ENCODE peak calls at places on chromosome X, in six cellular contexts. B, F, X, K, Y and P are unnamed samples.

GRCh38 chrX:110557864-110558263 is 199.2 kb downstream of the RTL9 start:
- DNase-seq in B (no peak), F (no peak), X (no peak), K (no peak), Y (no peak), P (no peak)

GRCh38 chrX:41799661-41800060 is 75.7 kb downstream of the GPR82 start:
- DNase-seq in B (no peak), F (no peak), X (no peak), K (no peak), Y (no peak), P (no peak)

GRCh38 chrX:104972737-104973136 is 247.8 kb downstream of the TEX13A start:
- DNase-seq in B (peak), F (no peak), X (no peak), K (no peak), Y (no peak), P (no peak)

GRCh38 chrX:119190736-119191282 is 45.3 kb upstream of the PGRMC1 start:
- DNase-seq in B (peak), F (no peak), X (no peak), K (peak), Y (no peak), P (no peak)

GRCh38 chrX:1493877-1494510 is 41.3 kb upstream of the ASMTL start:
- DNase-seq in B (no peak), F (no peak), X (no peak), K (no peak), Y (no peak), P (no peak)

GRCh38 chrX:68842351-68842750 is 13.5 kb downstream of the EFNB1 start:
- DNase-seq in B (no peak), F (no peak), X (no peak), K (no peak), Y (no peak), P (no peak)

GRCh38 chrX:143437439-143437838 is 79.8 kb downstream of the SPANXN3 start:
- DNase-seq in B (no peak), F (no peak), X (no peak), K (peak), Y (no peak), P (no peak)

GRCh38 chrX:109186939-109187338 is 294.9 kb downstream of the GUCY2F start:
- DNase-seq in B (no peak), F (no peak), X (no peak), K (no peak), Y (no peak), P (no peak)

GRCh38 chrX:30196322-30196721 is 19.0 kb upstream of the MAGEB2 start:
- DNase-seq in B (peak), F (no peak), X (no peak), K (peak), Y (no peak), P (no peak)

GRCh38 chrX:134774190-134775048 is 116.1 kb upstream of the PLAC1 start:
- DNase-seq in B (no peak), F (no peak), X (no peak), K (no peak), Y (no peak), P (no peak)

GRCh38 chrX:8813036-8813435 is 11.9 kb upstream of the FAM9A start:
- DNase-seq in B (no peak), F (no peak), X (no peak), K (no peak), Y (no peak), P (no peak)

GRCh38 chrX:22575161-22575845 is 302.6 kb downstream of the CBLL2 start:
- DNase-seq in B (peak), F (no peak), X (no peak), K (no peak), Y (no peak), P (no peak)

GRCh38 chrX:100812216-100813158 is 7.7 kb upstream of the CSTF2 start:
- DNase-seq in B (no peak), F (no peak), X (no peak), K (no peak), Y (no peak), P (no peak)

GRCh38 chrX:17007134-17007768 is 60.8 kb downstream of the REPS2 start:
- DNase-seq in B (peak), F (no peak), X (peak), K (peak), Y (no peak), P (no peak)

GRCh38 chrX:46294234-46294633 is 251.0 kb downstream of the ZNF674 start:
- DNase-seq in B (no peak), F (no peak), X (no peak), K (no peak), Y (no peak), P (no peak)

GRCh38 chrX:34810364-34810763 is 132.2 kb upstream of the FAM47B start:
- DNase-seq in B (peak), F (no peak), X (no peak), K (no peak), Y (no peak), P (no peak)

GRCh38 chrX:41688835-41689234 is at the start of gene GPR34:
- DNase-seq in B (no peak), F (no peak), X (no peak), K (no peak), Y (no peak), P (no peak)

GRCh38 chrX:136742721-136743379 is 37.9 kb downstream of the ARHGEF6 start:
- DNase-seq in B (no peak), F (no peak), X (no peak), K (no peak), Y (no peak), P (no peak)

GRCh38 chrX:112840382-112841113 is at the start of gene AMOT:
- DNase-seq in B (peak), F (peak), X (peak), K (peak), Y (peak), P (peak)

GRCh38 chrX:10549280-10549679 is 71.1 kb downstream of the MID1 start:
- DNase-seq in B (no peak), F (no peak), X (no peak), K (no peak), Y (no peak), P (no peak)

GRCh38 chrX:31397119-31397518 is 325.3 kb upstream of the FTHL17 start:
- DNase-seq in B (peak), F (no peak), X (no peak), K (no peak), Y (no peak), P (no peak)

GRCh38 chrX:49102221-49102620 is 21.3 kb downstream of the GPKOW start:
- DNase-seq in B (no peak), F (no peak), X (peak), K (no peak), Y (no peak), P (no peak)

GRCh38 chrX:40318796-40319195 is 221.0 kb upstream of the BCOR start:
- DNase-seq in B (no peak), F (no peak), X (no peak), K (no peak), Y (no peak), P (no peak)

GRCh38 chrX:68396953-68397352 is 36.3 kb downstream of the OPHN1 start:
- DNase-seq in B (peak), F (no peak), X (no peak), K (no peak), Y (peak), P (no peak)

GRCh38 chrX:111519215-111519614 is 7.8 kb downstream of the SERTM2 start:
- DNase-seq in B (peak), F (no peak), X (no peak), K (no peak), Y (no peak), P (no peak)

GRCh38 chrX:130578906-130579305 is 177.1 kb downstream of the RBMX2 start:
- DNase-seq in B (peak), F (no peak), X (no peak), K (no peak), Y (no peak), P (no peak)

GRCh38 chrX:70172226-70172625 is 5.1 kb upstream of the DGAT2L6 start:
- DNase-seq in B (peak), F (no peak), X (no peak), K (no peak), Y (no peak), P (no peak)
- H3K27ac ChIP-seq in B (no peak), F (no peak), X (no peak), K (no peak), Y (no peak), P (no peak)

GRCh38 chrX:154004315-154004714 is 15.4 kb downstream of the IRAK1 start:
- DNase-seq in B (no peak), F (no peak), X (no peak), K (no peak), Y (no peak), P (no peak)
- H3K27ac ChIP-seq in B (no peak), F (no peak), X (no peak), K (no peak), Y (no peak), P (no peak)

DNA sequence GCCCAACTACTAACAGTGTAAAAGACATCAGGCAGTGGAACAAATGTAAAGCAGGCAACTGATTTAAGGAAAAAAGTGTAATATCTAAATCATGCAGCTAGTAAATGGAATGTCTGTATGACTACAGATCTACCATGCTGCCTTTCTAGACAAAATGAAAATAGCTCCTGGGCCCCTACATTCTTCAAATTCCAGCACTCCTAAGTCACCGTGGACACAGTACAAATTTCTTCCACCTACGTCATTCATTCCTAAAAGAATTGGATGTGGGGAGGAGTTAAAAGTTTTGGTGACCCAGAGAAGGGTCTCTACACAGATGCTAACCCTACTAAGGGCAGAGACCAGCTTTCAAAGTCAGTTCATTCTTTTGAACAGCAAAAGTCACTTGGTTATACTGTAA is 137.2 kb upstream of the ARHGEF9 start:
- DNase-seq in B (peak), F (no peak), X (no peak), K (peak), Y (no peak), P (no peak)
- H3K27ac ChIP-seq in B (no peak), F (no peak), X (no peak), K (peak), Y (no peak), P (no peak)

GRCh38 chrX:123731987-123732678 is 719 bp downstream of the THOC2 start:
- DNase-seq in B (peak), F (no peak), X (no peak), K (peak), Y (no peak), P (no peak)

GRCh38 chrX:123736333-123736921 is 3.6 kb upstream of the THOC2 start:
- DNase-seq in B (peak), F (no peak), X (no peak), K (peak), Y (no peak), P (no peak)

GRCh38 chrX:123731258-123731986 is 1.4 kb downstream of the THOC2 start:
- DNase-seq in B (peak), F (no peak), X (no peak), K (no peak), Y (no peak), P (no peak)

GRCh38 chrX:123728554-123728953 is 4.3 kb downstream of the THOC2 start:
- DNase-seq in B (no peak), F (no peak), X (no peak), K (no peak), Y (no peak), P (no peak)

DNA sequence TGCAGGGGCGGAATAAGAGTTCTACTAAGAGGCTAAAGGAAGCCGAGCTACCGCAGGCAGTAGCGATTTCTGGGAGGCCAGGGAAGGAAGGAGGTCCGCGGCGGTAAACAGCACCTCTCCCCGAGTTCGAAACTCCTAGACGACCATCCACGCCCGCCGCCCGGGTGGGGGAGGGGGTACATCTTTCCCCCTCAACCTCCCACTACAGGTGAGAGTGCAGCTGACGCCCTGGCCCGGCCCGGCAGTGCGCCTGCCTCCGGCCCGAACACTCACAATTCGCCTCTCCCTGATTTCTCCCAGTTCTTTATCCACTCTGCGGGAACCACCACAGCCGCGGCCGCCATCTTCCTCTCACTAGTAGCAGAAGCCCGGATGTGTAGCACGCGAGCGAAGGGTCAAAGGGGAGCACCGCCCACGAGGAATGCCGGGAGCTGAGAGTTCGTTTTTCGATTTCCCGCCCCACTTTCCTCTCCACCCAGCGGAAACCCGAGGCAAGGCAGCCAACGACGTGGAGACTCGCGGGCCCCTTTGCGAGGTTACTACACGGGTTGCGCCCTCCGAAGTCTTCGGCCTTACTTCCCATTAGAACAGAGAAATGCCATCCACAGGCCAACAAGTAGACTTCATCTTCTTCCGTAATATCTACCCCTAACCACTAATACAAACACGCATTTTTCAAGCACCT is at the start of gene THOC2:
- DNase-seq in B (peak), F (peak), X (peak), K (peak), Y (peak), P (peak)
- H3K27ac ChIP-seq in B (peak), F (peak), X (peak), K (peak), Y (peak), P (peak)

DNA sequence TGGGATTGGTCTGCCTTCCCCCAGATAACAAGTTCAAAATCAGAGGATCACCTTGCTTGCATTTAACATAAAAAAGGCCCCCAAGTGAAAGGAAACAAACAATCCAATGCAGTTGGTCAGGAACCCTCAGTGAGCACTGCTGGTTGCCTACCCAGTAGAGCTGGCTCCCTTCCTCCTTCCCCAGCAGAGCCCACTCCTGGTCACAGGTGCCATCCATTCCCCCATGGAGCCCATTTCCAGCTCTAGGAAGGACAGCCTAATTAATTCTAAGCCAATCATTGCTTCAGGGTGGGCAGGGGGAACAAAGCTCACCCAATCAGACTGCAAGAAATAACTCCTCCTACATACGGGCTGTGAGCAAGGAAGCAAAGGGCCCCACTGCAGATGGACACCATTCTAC is 86.6 kb downstream of the SH3KBP1 start:
- DNase-seq in B (no peak), F (no peak), X (no peak), K (no peak), Y (no peak), P (no peak)
- H3K27ac ChIP-seq in B (no peak), F (no peak), X (no peak), K (no peak), Y (no peak), P (peak)

DNA sequence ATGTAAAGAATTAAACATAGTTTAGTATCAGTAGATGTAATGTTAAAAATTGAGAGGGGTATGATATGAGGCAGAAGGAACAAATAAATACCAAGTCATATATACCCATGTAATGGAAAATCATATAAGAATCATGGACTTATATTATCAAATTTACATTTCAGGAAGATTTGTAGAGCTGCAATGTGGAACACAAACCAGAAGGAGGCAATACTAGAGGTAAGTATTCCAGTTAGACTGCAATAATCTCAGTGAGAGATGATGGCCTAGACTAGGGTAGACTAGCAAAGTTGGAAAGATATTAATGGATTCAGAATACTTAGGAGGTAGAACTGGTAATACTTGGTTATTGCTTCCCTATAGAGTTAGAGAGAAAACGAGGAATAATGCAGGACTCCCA is 603.0 kb upstream of the KLHL4 start:
- DNase-seq in B (no peak), F (no peak), X (no peak), K (no peak), Y (no peak), P (no peak)
- H3K27ac ChIP-seq in B (no peak), F (no peak), X (no peak), K (no peak), Y (no peak), P (no peak)

GRCh38 chrX:13690836-13691235 is 1.9 kb downstream of the RAB9A start:
- DNase-seq in B (no peak), F (no peak), X (no peak), K (peak), Y (no peak), P (no peak)
- H3K27ac ChIP-seq in B (no peak), F (no peak), X (no peak), K (peak), Y (no peak), P (no peak)

GRCh38 chrX:15816886-15817285 is 26.6 kb downstream of the ZRSR2 start:
- DNase-seq in B (peak), F (no peak), X (no peak), K (no peak), Y (no peak), P (no peak)

GRCh38 chrX:15816453-15816838 is 26.2 kb downstream of the ZRSR2 start:
- DNase-seq in B (peak), F (no peak), X (no peak), K (no peak), Y (no peak), P (no peak)

GRCh38 chrX:15814811-15815210 is 24.5 kb downstream of the ZRSR2 start:
- DNase-seq in B (no peak), F (no peak), X (no peak), K (no peak), Y (no peak), P (no peak)

GRCh38 chrX:15812212-15812938 is 22.1 kb downstream of the ZRSR2 start:
- DNase-seq in B (no peak), F (no peak), X (no peak), K (no peak), Y (no peak), P (no peak)

GRCh38 chrX:15815779-15816452 is 25.6 kb downstream of the ZRSR2 start:
- DNase-seq in B (peak), F (no peak), X (peak), K (peak), Y (no peak), P (peak)
- H3K27ac ChIP-seq in B (no peak), F (no peak), X (no peak), K (no peak), Y (no peak), P (no peak)

GRCh38 chrX:71466979-71467523 is 65.9 kb upstream of the OGT start:
- DNase-seq in B (no peak), F (no peak), X (no peak), K (no peak), Y (no peak), P (no peak)
- H3K27ac ChIP-seq in B (no peak), F (no peak), X (no peak), K (no peak), Y (no peak), P (no peak)